ENCODE peak calls at places on chromosomes 3 and 15, in ten cellular contexts. One of them, this sample, is unnamed.

GRCh38 chr15:66390670-66391069 is 4.0 kb downstream of the MAP2K1 start:
- DNase-seq in GDM1: peak
- DNase-seq in body of pancreas: no peak
- DNase-seq in renal cortical epithelial cell: peak
- DNase-seq in EL: no peak
- DNase-seq in WERI-Rb-1: no peak
- DNase-seq in activated gamma-delta T cell treated with anti-CD3 and anti-CD28 coated beads, Interleukin-2, amount 50 U/mL, for 16 hours: no peak
- DNase-seq in cardiac fibroblast: peak
- DNase-seq in M059J: no peak
- DNase-seq in psoas muscle: no peak
- DNase-seq in this sample: no peak

GRCh38 chr15:32838820-32839219 is 121.0 kb downstream of the GREM1 start:
- DNase-seq in GDM1: no peak
- DNase-seq in body of pancreas: peak
- DNase-seq in renal cortical epithelial cell: peak
- DNase-seq in EL: peak
- DNase-seq in WERI-Rb-1: no peak
- DNase-seq in activated gamma-delta T cell treated with anti-CD3 and anti-CD28 coated beads, Interleukin-2, amount 50 U/mL, for 16 hours: no peak
- DNase-seq in cardiac fibroblast: peak
- DNase-seq in M059J: peak
- DNase-seq in psoas muscle: peak
- DNase-seq in this sample: peak

GRCh38 chr3:119597548-119598288 is at the start of gene PLA1A:
- DNase-seq in GDM1: no peak
- DNase-seq in body of pancreas: no peak
- DNase-seq in renal cortical epithelial cell: peak
- DNase-seq in EL: no peak
- DNase-seq in WERI-Rb-1: no peak
- DNase-seq in activated gamma-delta T cell treated with anti-CD3 and anti-CD28 coated beads, Interleukin-2, amount 50 U/mL, for 16 hours: no peak
- DNase-seq in cardiac fibroblast: peak
- DNase-seq in M059J: no peak
- DNase-seq in psoas muscle: no peak
- DNase-seq in this sample: peak

GRCh38 chr3:29557186-29557585 is 276.3 kb downstream of the RBMS3 start:
- DNase-seq in GDM1: no peak
- DNase-seq in body of pancreas: no peak
- DNase-seq in renal cortical epithelial cell: no peak
- DNase-seq in EL: no peak
- DNase-seq in WERI-Rb-1: no peak
- DNase-seq in activated gamma-delta T cell treated with anti-CD3 and anti-CD28 coated beads, Interleukin-2, amount 50 U/mL, for 16 hours: no peak
- DNase-seq in cardiac fibroblast: no peak
- DNase-seq in M059J: no peak
- DNase-seq in psoas muscle: no peak
- DNase-seq in this sample: no peak

GRCh38 chr3:118110196-118110595 is 924.5 kb downstream of the IGSF11 start:
- DNase-seq in GDM1: no peak
- DNase-seq in body of pancreas: no peak
- DNase-seq in renal cortical epithelial cell: no peak
- DNase-seq in EL: no peak
- DNase-seq in WERI-Rb-1: no peak
- DNase-seq in activated gamma-delta T cell treated with anti-CD3 and anti-CD28 coated beads, Interleukin-2, amount 50 U/mL, for 16 hours: no peak
- DNase-seq in cardiac fibroblast: no peak
- DNase-seq in M059J: no peak
- DNase-seq in psoas muscle: no peak
- DNase-seq in this sample: no peak

GRCh38 chr15:101409621-101410020 is 79.9 kb downstream of the PCSK6 start:
- DNase-seq in GDM1: no peak
- DNase-seq in body of pancreas: no peak
- DNase-seq in renal cortical epithelial cell: no peak
- DNase-seq in EL: no peak
- DNase-seq in WERI-Rb-1: no peak
- DNase-seq in activated gamma-delta T cell treated with anti-CD3 and anti-CD28 coated beads, Interleukin-2, amount 50 U/mL, for 16 hours: no peak
- DNase-seq in cardiac fibroblast: no peak
- DNase-seq in M059J: no peak
- DNase-seq in psoas muscle: no peak
- DNase-seq in this sample: no peak

GRCh38 chr3:183252973-183253363 is at the start of gene B3GNT5:
- DNase-seq in GDM1: no peak
- DNase-seq in body of pancreas: peak
- DNase-seq in renal cortical epithelial cell: peak
- DNase-seq in EL: peak
- DNase-seq in WERI-Rb-1: peak
- DNase-seq in activated gamma-delta T cell treated with anti-CD3 and anti-CD28 coated beads, Interleukin-2, amount 50 U/mL, for 16 hours: no peak
- DNase-seq in cardiac fibroblast: peak
- DNase-seq in M059J: peak
- DNase-seq in psoas muscle: peak
- DNase-seq in this sample: peak

GRCh38 chr3:175659951-175660350 is 800.8 kb downstream of the NAALADL2 start:
- DNase-seq in GDM1: no peak
- DNase-seq in body of pancreas: no peak
- DNase-seq in renal cortical epithelial cell: no peak
- DNase-seq in EL: no peak
- DNase-seq in WERI-Rb-1: no peak
- DNase-seq in activated gamma-delta T cell treated with anti-CD3 and anti-CD28 coated beads, Interleukin-2, amount 50 U/mL, for 16 hours: no peak
- DNase-seq in cardiac fibroblast: peak
- DNase-seq in M059J: peak
- DNase-seq in psoas muscle: no peak
- DNase-seq in this sample: no peak

GRCh38 chr15:31222769-31223345 is 103.8 kb upstream of the KLF13 start:
- DNase-seq in GDM1: peak
- DNase-seq in body of pancreas: no peak
- DNase-seq in renal cortical epithelial cell: no peak
- DNase-seq in EL: no peak
- DNase-seq in WERI-Rb-1: no peak
- DNase-seq in activated gamma-delta T cell treated with anti-CD3 and anti-CD28 coated beads, Interleukin-2, amount 50 U/mL, for 16 hours: no peak
- DNase-seq in cardiac fibroblast: no peak
- DNase-seq in M059J: no peak
- DNase-seq in psoas muscle: no peak
- DNase-seq in this sample: no peak

GRCh38 chr3:14764331-14765064 is 54.3 kb upstream of the FGD5 start:
- DNase-seq in GDM1: no peak
- DNase-seq in body of pancreas: no peak
- DNase-seq in renal cortical epithelial cell: no peak
- DNase-seq in EL: peak
- DNase-seq in WERI-Rb-1: no peak
- DNase-seq in activated gamma-delta T cell treated with anti-CD3 and anti-CD28 coated beads, Interleukin-2, amount 50 U/mL, for 16 hours: no peak
- DNase-seq in cardiac fibroblast: peak
- DNase-seq in M059J: peak
- DNase-seq in psoas muscle: no peak
- DNase-seq in this sample: no peak

GRCh38 chr3:120554727-120555660 is 41.1 kb upstream of the NDUFB4 start:
- DNase-seq in GDM1: no peak
- DNase-seq in body of pancreas: no peak
- DNase-seq in renal cortical epithelial cell: no peak
- DNase-seq in EL: peak
- DNase-seq in WERI-Rb-1: no peak
- DNase-seq in activated gamma-delta T cell treated with anti-CD3 and anti-CD28 coated beads, Interleukin-2, amount 50 U/mL, for 16 hours: no peak
- DNase-seq in cardiac fibroblast: peak
- DNase-seq in M059J: no peak
- DNase-seq in psoas muscle: no peak
- DNase-seq in this sample: no peak

GRCh38 chr15:41279535-41280283 is 48.6 kb downstream of the CHP1 start:
- DNase-seq in GDM1: no peak
- DNase-seq in body of pancreas: no peak
- DNase-seq in renal cortical epithelial cell: no peak
- DNase-seq in EL: no peak
- DNase-seq in WERI-Rb-1: no peak
- DNase-seq in activated gamma-delta T cell treated with anti-CD3 and anti-CD28 coated beads, Interleukin-2, amount 50 U/mL, for 16 hours: no peak
- DNase-seq in cardiac fibroblast: no peak
- DNase-seq in M059J: no peak
- DNase-seq in psoas muscle: no peak
- DNase-seq in this sample: no peak

GRCh38 chr3:194275721-194276120 is 75.4 kb downstream of the CPN2 start:
- DNase-seq in GDM1: no peak
- DNase-seq in body of pancreas: peak
- DNase-seq in renal cortical epithelial cell: no peak
- DNase-seq in EL: no peak
- DNase-seq in WERI-Rb-1: no peak
- DNase-seq in activated gamma-delta T cell treated with anti-CD3 and anti-CD28 coated beads, Interleukin-2, amount 50 U/mL, for 16 hours: no peak
- DNase-seq in cardiac fibroblast: no peak
- DNase-seq in M059J: peak
- DNase-seq in psoas muscle: no peak
- DNase-seq in this sample: no peak

GRCh38 chr15:38275951-38276350 is 23.3 kb downstream of the SPRED1 start:
- DNase-seq in GDM1: no peak
- DNase-seq in body of pancreas: no peak
- DNase-seq in renal cortical epithelial cell: no peak
- DNase-seq in EL: peak
- DNase-seq in WERI-Rb-1: no peak
- DNase-seq in activated gamma-delta T cell treated with anti-CD3 and anti-CD28 coated beads, Interleukin-2, amount 50 U/mL, for 16 hours: no peak
- DNase-seq in cardiac fibroblast: peak
- DNase-seq in M059J: no peak
- DNase-seq in psoas muscle: no peak
- DNase-seq in this sample: peak

GRCh38 chr3:124887177-124887995 is at the start of gene ITGB5:
- DNase-seq in GDM1: no peak
- DNase-seq in body of pancreas: peak
- DNase-seq in renal cortical epithelial cell: peak
- DNase-seq in EL: peak
- DNase-seq in WERI-Rb-1: peak
- DNase-seq in activated gamma-delta T cell treated with anti-CD3 and anti-CD28 coated beads, Interleukin-2, amount 50 U/mL, for 16 hours: no peak
- DNase-seq in cardiac fibroblast: peak
- DNase-seq in M059J: peak
- DNase-seq in psoas muscle: peak
- DNase-seq in this sample: peak

This sample was measured in lung microvascular endothelial cell.